ENCODE peak calls at places on chromosomes 13 and 19, in six cellular contexts. W, B, T, U, P and O are unnamed samples.

GRCh38 chr19:36093687-36094086 is 17.3 kb upstream of the OVOL3 start:
- DNase-seq in W (no peak), B (peak), T (peak), U (no peak), P (no peak), O (no peak)

GRCh38 chr13:54175470-54175869 is 1146.9 kb downstream of the OLFM4 start:
- DNase-seq in W (no peak), B (no peak), T (no peak), U (no peak), P (no peak), O (no peak)

GRCh38 chr13:39597828-39598227 is 5.2 kb downstream of the LHFPL6 start:
- DNase-seq in W (no peak), B (peak), T (no peak), U (no peak), P (no peak), O (no peak)

GRCh38 chr19:37227996-37228395 is 10.0 kb downstream of the ZNF383 start:
- DNase-seq in W (peak), B (no peak), T (no peak), U (no peak), P (peak), O (no peak)

GRCh38 chr19:39845621-39846175 is 481 bp downstream of the FBL start:
- DNase-seq in W (no peak), B (peak), T (no peak), U (peak), P (no peak), O (no peak)

GRCh38 chr13:109816979-109817275 is 30.5 kb upstream of the IRS2 start:
- DNase-seq in W (no peak), B (peak), T (no peak), U (no peak), P (no peak), O (peak)

GRCh38 chr19:54422136-54422535 is 6.9 kb downstream of the TTYH1 start:
- DNase-seq in W (no peak), B (no peak), T (no peak), U (no peak), P (no peak), O (no peak)

GRCh38 chr19:45821570-45821969 is 6.5 kb upstream of the RSPH6A start:
- DNase-seq in W (no peak), B (no peak), T (no peak), U (no peak), P (no peak), O (no peak)

GRCh38 chr19:16903347-16903746 is 14.5 kb downstream of the F2RL3 start:
- DNase-seq in W (no peak), B (no peak), T (no peak), U (no peak), P (no peak), O (no peak)